ENCODE peak calls at places on chromosomes 16 and 17, in five cellular contexts. M is A549, J is heart left ventricle, Y is gastrocnemius medialis, W is endothelial cell of umbilical vein. Z is an unnamed sample.

GRCh38 chr16:3938843-3939624 is 58.5 kb upstream of the CREBBP start:
- DNase-seq in M (peak), J (peak), Y (no peak), W (peak), Z (no peak)

GRCh38 chr17:61458000-61458399 is 5.8 kb downstream of the TBX4 start:
- DNase-seq in M (no peak), J (no peak), Y (no peak), W (no peak), Z (no peak)

GRCh38 chr17:68019336-68019674 is 16.2 kb upstream of the KPNA2 start:
- DNase-seq in M (no peak), J (no peak), Y (no peak), W (no peak), Z (no peak)

GRCh38 chr17:30278032-30278431 is 13.7 kb downstream of the BLMH start:
- DNase-seq in M (peak), J (peak), Y (no peak), W (peak), Z (peak)

GRCh38 chr16:24729967-24730815 is 740 bp downstream of the TNRC6A start:
- DNase-seq in M (peak), J (peak), Y (peak), W (peak), Z (peak)

GRCh38 chr16:77043076-77043475 is 147.9 kb upstream of the MON1B start:
- DNase-seq in M (peak), J (no peak), Y (no peak), W (no peak), Z (no peak)

GRCh38 chr17:68346448-68346847 is 55.2 kb downstream of the ARSG start:
- DNase-seq in M (no peak), J (peak), Y (no peak), W (no peak), Z (peak)

GRCh38 chr17:81794509-81794908 is 9.4 kb upstream of the GCGR start:
- DNase-seq in M (no peak), J (no peak), Y (no peak), W (no peak), Z (no peak)

GRCh38 chr16:19266774-19267173 is 18.8 kb upstream of the CLEC19A start:
- DNase-seq in M (no peak), J (no peak), Y (no peak), W (no peak), Z (no peak)

GRCh38 chr17:56185905-56186783 is 32.9 kb downstream of the ANKFN1 start:
- DNase-seq in M (no peak), J (no peak), Y (no peak), W (peak), Z (no peak)

GRCh38 chr16:68972720-68973119 is 129.4 kb downstream of the TANGO6 start:
- DNase-seq in M (peak), J (no peak), Y (no peak), W (peak), Z (peak)

GRCh38 chr17:35849469-35850348 is 19.0 kb downstream of the HEATR9 start:
- DNase-seq in M (peak), J (peak), Y (no peak), W (peak), Z (peak)

GRCh38 chr17:46002311-46002972 is 3.4 kb downstream of the STH start:
- DNase-seq in M (peak), J (peak), Y (peak), W (peak), Z (peak)

GRCh38 chr16:83725313-83725712 is 82.5 kb upstream of the HSBP1 start:
- DNase-seq in M (no peak), J (no peak), Y (no peak), W (no peak), Z (no peak)

GRCh38 chr16:19824216-19824615 is 60.4 kb downstream of the GPRC5B start:
- DNase-seq in M (no peak), J (no peak), Y (no peak), W (no peak), Z (no peak)

GRCh38 chr17:60496051-60496450 is 30.0 kb downstream of the APPBP2 start:
- DNase-seq in M (no peak), J (no peak), Y (no peak), W (no peak), Z (no peak)

GRCh38 chr17:31695456-31696090 is 163.5 kb downstream of the COPRS start:
- DNase-seq in M (no peak), J (no peak), Y (no peak), W (no peak), Z (no peak)

GRCh38 chr17:50393700-50394099 is 3.6 kb downstream of the LRRC59 start:
- DNase-seq in M (no peak), J (no peak), Y (no peak), W (no peak), Z (no peak)

GRCh38 chr16:4233431-4233830 is 8.4 kb downstream of the SRL start:
- DNase-seq in M (no peak), J (no peak), Y (no peak), W (no peak), Z (no peak)

GRCh38 chr16:53098526-53099317 is 43.9 kb downstream of the CHD9 start:
- DNase-seq in M (peak), J (peak), Y (peak), W (peak), Z (peak)

GRCh38 chr16:252366-253337 is 18.0 kb downstream of the FAM234A start:
- DNase-seq in M (no peak), J (no peak), Y (no peak), W (peak), Z (no peak)

GRCh38 chr17:81003711-81004335 is 12.2 kb downstream of the CHMP6 start:
- DNase-seq in M (no peak), J (no peak), Y (no peak), W (no peak), Z (no peak)

GRCh38 chr17:40519089-40519775 is 17.8 kb upstream of the TNS4 start:
- DNase-seq in M (no peak), J (no peak), Y (no peak), W (no peak), Z (peak)

GRCh38 chr16:49528564-49529150 is 155.1 kb downstream of the C16orf78 start:
- DNase-seq in M (no peak), J (no peak), Y (no peak), W (no peak), Z (no peak)

GRCh38 chr16:9847146-9847545 is 335.1 kb downstream of the GRIN2A start:
- DNase-seq in M (no peak), J (no peak), Y (no peak), W (no peak), Z (no peak)

GRCh38 chr16:62831235-62831634 is 795.0 kb upstream of the CDH8 start:
- DNase-seq in M (no peak), J (no peak), Y (no peak), W (no peak), Z (no peak)

GRCh38 chr17:82449136-82449882 is 1.2 kb downstream of the CYBC1 start:
- DNase-seq in M (no peak), J (peak), Y (no peak), W (no peak), Z (no peak)

GRCh38 chr16:29807426-29808218 is 1.3 kb downstream of the MAZ start:
- DNase-seq in M (no peak), J (peak), Y (peak), W (peak), Z (peak)

GRCh38 chr16:68993421-68993820 is 112.0 kb upstream of the HAS3 start:
- DNase-seq in M (no peak), J (no peak), Y (no peak), W (peak), Z (no peak)

GRCh38 chr17:44093231-44093900 is 22.8 kb downstream of the G6PC3 start:
- DNase-seq in M (no peak), J (no peak), Y (no peak), W (no peak), Z (no peak)

GRCh38 chr16:69328854-69329316 is 1.5 kb downstream of the PDF start:
- DNase-seq in M (no peak), J (no peak), Y (no peak), W (peak), Z (no peak)

GRCh38 chr17:11880714-11881113 is 116.6 kb downstream of the ZNF18 start:
- DNase-seq in M (peak), J (no peak), Y (no peak), W (no peak), Z (no peak)

GRCh38 chr16:2867987-2868789 is 10.2 kb upstream of the PRSS22 start:
- DNase-seq in M (peak), J (peak), Y (peak), W (peak), Z (peak)
- TF ChIP-seq POLR2A in M (peak), J (no peak), Y (peak), W (peak), Z (peak)

GRCh38 chr16:8727857-8728618 is 53.6 kb downstream of the ABAT start:
- DNase-seq in M (no peak), J (no peak), Y (no peak), W (no peak), Z (no peak)

GRCh38 chr16:8729779-8730334 is 55.4 kb downstream of the ABAT start:
- DNase-seq in M (no peak), J (no peak), Y (no peak), W (no peak), Z (no peak)

GRCh38 chr16:8733849-8734540 is 59.6 kb downstream of the ABAT start:
- DNase-seq in M (no peak), J (no peak), Y (no peak), W (no peak), Z (peak)

GRCh38 chr16:8727084-8727590 is 52.7 kb downstream of the ABAT start:
- DNase-seq in M (no peak), J (no peak), Y (no peak), W (no peak), Z (no peak)

DNA sequence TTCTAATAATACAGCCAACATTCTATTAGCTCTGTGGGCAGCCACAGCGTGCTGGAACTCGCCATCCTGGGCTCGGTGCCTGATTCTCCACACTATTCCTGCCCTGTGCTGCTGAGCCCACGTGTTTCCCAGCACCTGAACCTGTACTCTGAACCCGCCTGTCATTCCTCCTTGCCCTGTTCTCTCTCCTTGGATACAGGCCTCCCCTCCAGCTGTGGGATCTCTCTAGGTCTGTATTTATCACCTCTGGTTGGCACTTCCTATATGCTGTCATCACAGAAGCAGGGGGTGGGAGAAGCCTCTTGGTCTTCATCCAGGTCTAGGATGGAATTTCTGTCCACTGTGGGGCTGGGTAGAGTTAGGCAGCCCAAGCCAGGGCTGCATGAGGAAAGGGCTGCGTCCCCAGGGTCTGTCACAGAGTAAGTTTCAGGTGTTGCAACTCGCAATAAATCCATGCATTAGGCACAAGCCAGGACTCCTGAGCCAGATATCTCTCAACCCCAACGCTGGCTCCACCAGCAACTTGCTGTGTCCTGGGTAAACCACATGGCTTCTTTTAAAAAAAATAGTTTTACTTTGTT is 56.0 kb downstream of the ABAT start:
- DNase-seq in M (no peak), J (no peak), Y (no peak), W (no peak), Z (peak)
- H3K27ac ChIP-seq in M (no peak), J (no peak), Y (no peak), W (no peak), Z (no peak)

GRCh38 chr17:42531455-42532354 is 4.3 kb upstream of the NAGLU start:
- DNase-seq in M (no peak), J (peak), Y (no peak), W (peak), Z (peak)
- TF ChIP-seq POLR2A in M (peak), J (no peak), Y (peak), W (no peak), Z (peak)

GRCh38 chr16:66364117-66364958 is 2.2 kb upstream of the CDH5 start:
- DNase-seq in M (no peak), J (peak), Y (peak), W (peak), Z (peak)
- H3K27ac ChIP-seq in M (peak), J (peak), Y (peak), W (peak), Z (peak)

GRCh38 chr16:21994856-21995465 is 6.0 kb downstream of the PDZD9 start:
- DNase-seq in M (no peak), J (no peak), Y (no peak), W (no peak), Z (no peak)
- TF ChIP-seq POLR2A in M (no peak), J (no peak), Y (no peak), W (no peak), Z (no peak)

GRCh38 chr17:76452646-76453430 is at the start of gene UBE2O:
- DNase-seq in M (peak), J (peak), Y (peak), W (peak), Z (peak)

GRCh38 chr17:76449126-76449525 is 3.8 kb downstream of the UBE2O start:
- DNase-seq in M (no peak), J (no peak), Y (no peak), W (no peak), Z (no peak)

GRCh38 chr17:76451480-76451879 is 1.5 kb downstream of the UBE2O start:
- DNase-seq in M (no peak), J (no peak), Y (no peak), W (no peak), Z (no peak)

GRCh38 chr17:76452102-76452645 is 778 bp downstream of the UBE2O start:
- DNase-seq in M (no peak), J (no peak), Y (no peak), W (no peak), Z (peak)

GRCh38 chr17:76453431-76453743 is 435 bp upstream of the UBE2O start:
- DNase-seq in M (no peak), J (no peak), Y (no peak), W (no peak), Z (no peak)
- H3K27ac ChIP-seq in M (no peak), J (no peak), Y (peak), W (no peak), Z (no peak)

GRCh38 chr16:16191493-16192167 is 31.7 kb downstream of the ABCC6 start:
- DNase-seq in M (no peak), J (no peak), Y (no peak), W (peak), Z (no peak)
- TF ChIP-seq POLR2A in M (no peak), J (no peak), Y (no peak), W (no peak), Z (no peak)

GRCh38 chr17:47983492-47984223 is 12.7 kb downstream of the CDK5RAP3 start:
- DNase-seq in M (no peak), J (peak), Y (no peak), W (no peak), Z (no peak)

GRCh38 chr17:47980516-47980915 is 9.6 kb downstream of the CDK5RAP3 start:
- DNase-seq in M (no peak), J (no peak), Y (no peak), W (no peak), Z (no peak)

GRCh38 chr17:47982645-47983440 is 11.9 kb downstream of the CDK5RAP3 start:
- DNase-seq in M (no peak), J (no peak), Y (no peak), W (peak), Z (no peak)

GRCh38 chr17:47981462-47981861 is 10.5 kb downstream of the CDK5RAP3 start:
- DNase-seq in M (no peak), J (no peak), Y (no peak), W (no peak), Z (no peak)

DNA sequence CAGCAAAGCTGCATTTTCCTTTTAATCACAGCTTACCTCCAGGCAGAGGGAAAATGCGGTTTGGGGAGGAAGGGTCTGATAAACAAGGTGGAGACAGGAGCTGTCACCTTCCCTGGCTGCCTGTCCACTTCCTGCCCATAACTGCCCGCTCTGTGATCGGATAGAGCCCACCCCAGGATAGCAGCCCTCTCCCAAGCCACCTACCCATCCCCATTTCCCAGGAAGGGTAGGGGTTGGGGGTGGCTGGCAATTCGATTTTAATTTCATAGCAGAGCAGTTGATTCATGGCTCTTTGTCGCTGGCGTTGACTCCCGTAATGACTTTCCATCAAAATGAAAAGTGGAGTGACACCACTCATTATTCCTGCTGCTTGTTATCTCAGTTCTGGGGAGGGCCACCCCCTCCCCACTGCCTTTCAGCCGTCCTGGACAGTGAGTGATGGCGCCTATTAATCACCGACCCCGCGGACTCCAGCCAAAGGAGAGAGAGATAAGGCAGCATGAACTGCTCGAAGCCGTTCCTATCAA is 11.2 kb downstream of the CDK5RAP3 start:
- DNase-seq in M (no peak), J (no peak), Y (no peak), W (no peak), Z (no peak)
- H3K27ac ChIP-seq in M (no peak), J (no peak), Y (no peak), W (no peak), Z (no peak)

DNA sequence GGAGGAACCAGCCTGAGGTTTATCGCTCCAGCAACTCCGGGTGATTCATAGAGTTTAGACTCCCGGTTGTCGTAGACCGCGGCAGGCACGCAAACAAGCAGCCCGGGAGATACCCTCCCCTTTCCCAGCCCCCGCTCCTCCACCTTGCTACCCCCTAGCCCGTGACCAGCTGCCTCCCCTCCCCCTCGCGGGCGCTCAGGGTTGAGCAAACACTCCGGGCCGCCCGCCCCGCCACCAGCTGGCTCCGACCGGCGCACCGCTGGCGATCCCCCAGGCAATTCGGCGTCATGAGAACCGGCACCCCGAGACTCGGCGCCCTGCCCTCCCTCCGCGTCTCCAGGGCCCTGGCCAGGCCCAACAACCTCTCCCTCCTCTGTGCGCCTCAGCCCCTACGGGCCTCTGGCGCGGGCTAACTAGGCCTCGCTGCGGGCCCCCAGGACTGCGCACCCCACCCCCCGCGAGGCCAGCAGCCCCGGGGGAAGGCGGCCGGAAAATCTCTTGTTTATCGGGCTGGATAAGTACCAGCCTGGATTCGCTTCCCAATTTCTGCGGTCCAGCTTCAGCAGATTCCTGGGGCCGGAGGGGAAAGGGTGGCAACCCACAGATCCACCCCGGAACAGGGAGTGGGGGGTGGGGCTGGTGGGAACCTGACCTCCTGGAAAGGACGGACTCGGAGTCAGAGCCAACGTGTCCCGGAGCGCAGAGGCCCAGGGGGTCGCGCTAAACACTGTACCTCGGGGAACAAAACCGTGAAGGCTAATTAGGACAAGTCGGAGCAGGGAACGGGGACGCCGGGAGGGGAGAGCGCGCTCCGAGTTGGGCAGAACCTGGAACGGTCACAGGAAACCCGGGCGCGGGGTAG is 951 bp upstream of the GPRC5C start:
- DNase-seq in M (peak), J (peak), Y (peak), W (no peak), Z (peak)
- TF ChIP-seq POLR2A in M (peak), J (no peak), Y (peak), W (no peak), Z (peak)

GRCh38 chr17:1170739-1171138 is 9.0 kb downstream of the ABR start:
- DNase-seq in M (no peak), J (no peak), Y (no peak), W (no peak), Z (no peak)
- H3K27ac ChIP-seq in M (no peak), J (no peak), Y (no peak), W (no peak), Z (no peak)